ENCODE peak calls at places on chromosomes 5 and 9, in nine cellular contexts. L is HepG2; H is HFFc6; W is AG09319; B is bronchial epithelial cell; N is CD8-positive, alpha-beta T cell; Q is fibroblast of pulmonary artery; U is Panc1; S is Peyer's patch. G is an unnamed sample.

GRCh38 chr5:135359374-135360165 is 39.5 kb downstream of the MACROH2A1 start:
- DNase-seq in L (no peak), H (no peak), W (no peak), B (no peak), N (no peak), Q (no peak), U (no peak), S (no peak), G (no peak)

GRCh38 chr5:6540111-6540830 is 91.6 kb downstream of the UBE2QL1 start:
- DNase-seq in L (no peak), H (peak; percentile 8), W (no peak), B (no peak), N (peak; percentile 38), Q (no peak), U (no peak), S (no peak), G (no peak)

GRCh38 chr9:135010921-135011320 is 76.5 kb upstream of the OLFM1 start:
- DNase-seq in L (no peak), H (no peak), W (no peak), B (no peak), N (no peak), Q (no peak), U (no peak), S (no peak), G (no peak)

GRCh38 chr5:141742866-141743651 is 61.0 kb upstream of the ARAP3 start:
- DNase-seq in L (no peak), H (no peak), W (no peak), B (peak; percentile 27), N (no peak), Q (peak; percentile 55), U (no peak), S (no peak), G (no peak)

GRCh38 chr9:17470015-17470414 is 108.9 kb upstream of the SH3GL2 start:
- DNase-seq in L (no peak), H (no peak), W (no peak), B (no peak), N (no peak), Q (no peak), U (no peak), S (no peak), G (no peak)

GRCh38 chr9:79984429-79985067 is 412.8 kb downstream of the TLE4 start:
- DNase-seq in L (no peak), H (no peak), W (no peak), B (peak; percentile 60), N (no peak), Q (no peak), U (no peak), S (no peak), G (no peak)

GRCh38 chr5:72067682-72068470 is 39.4 kb upstream of the MAP1B start:
- DNase-seq in L (no peak), H (peak; percentile 87), W (peak; percentile 23), B (peak; percentile 70), N (no peak), Q (peak; percentile 75), U (no peak), S (no peak), G (no peak)

GRCh38 chr5:10541247-10541646 is 22.6 kb upstream of the ANKRD33B start:
- DNase-seq in L (no peak), H (no peak), W (no peak), B (no peak), N (no peak), Q (no peak), U (no peak), S (no peak), G (peak; percentile 53)

GRCh38 chr9:136058152-136058483 is 37.0 kb downstream of the NACC2 start:
- DNase-seq in L (no peak), H (no peak), W (no peak), B (no peak), N (no peak), Q (no peak), U (no peak), S (no peak), G (no peak)

GRCh38 chr5:167970002-167970401 is 321.4 kb upstream of the WWC1 start:
- DNase-seq in L (no peak), H (peak; percentile 25), W (no peak), B (no peak), N (no peak), Q (peak; percentile 29), U (no peak), S (no peak), G (no peak)

GRCh38 chr5:167961731-167962130 is 329.7 kb upstream of the WWC1 start:
- DNase-seq in L (no peak), H (no peak), W (no peak), B (no peak), N (no peak), Q (no peak), U (no peak), S (no peak), G (no peak)

GRCh38 chr5:167968784-167969183 is 322.7 kb upstream of the WWC1 start:
- DNase-seq in L (no peak), H (no peak), W (no peak), B (no peak), N (no peak), Q (no peak), U (no peak), S (no peak), G (no peak)

GRCh38 chr5:167967494-167968180 is 323.8 kb upstream of the WWC1 start:
- DNase-seq in L (no peak), H (no peak), W (no peak), B (no peak), N (no peak), Q (no peak), U (no peak), S (no peak), G (no peak)

GRCh38 chr5:167964529-167964928 is 326.9 kb upstream of the WWC1 start:
- DNase-seq in L (no peak), H (no peak), W (no peak), B (no peak), N (no peak), Q (no peak), U (no peak), S (no peak), G (no peak)
- TF ChIP-seq CTCF in L (no peak), H (peak; percentile 62), W (no peak), B (peak; percentile 17), N (no peak), Q (peak; percentile 38), U (peak; percentile 19), S (no peak), G (peak; percentile 46)

DNA sequence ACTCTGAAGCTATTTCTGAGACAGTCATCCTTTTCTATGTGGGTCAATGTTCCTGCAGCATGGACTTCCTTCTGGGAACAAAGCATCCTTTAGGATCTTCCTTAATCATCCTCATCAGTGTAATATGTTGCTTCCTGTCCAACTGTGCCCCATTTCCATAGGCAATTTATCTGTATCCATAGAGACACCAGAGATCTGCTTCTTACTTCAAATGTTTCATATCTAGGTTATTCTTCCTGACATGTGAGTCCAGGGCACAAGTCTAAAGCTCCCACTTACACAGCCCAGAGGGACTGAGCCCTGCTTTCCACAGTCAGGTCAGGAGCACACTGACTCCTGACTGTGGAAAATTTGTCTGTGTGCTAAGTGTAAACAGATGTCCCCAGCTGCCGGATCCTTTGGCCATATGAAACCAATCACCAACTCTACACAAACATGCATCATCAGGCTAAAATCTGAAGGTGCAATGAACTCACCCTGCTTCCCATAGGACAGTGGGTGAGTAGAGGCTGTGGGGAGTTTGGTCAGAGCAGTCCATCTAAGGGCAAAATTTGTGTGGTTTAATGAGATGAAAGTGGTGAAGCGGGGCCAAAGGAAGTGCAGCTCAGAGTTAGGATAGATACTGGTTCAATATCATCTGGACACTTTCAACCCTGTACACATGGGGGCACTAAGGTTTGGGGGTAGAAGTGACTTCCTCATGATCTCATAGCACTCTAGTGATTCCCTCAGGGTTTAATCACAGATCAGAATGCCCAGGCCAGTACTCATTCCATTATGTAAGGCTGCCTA is 85.2 kb upstream of the TNC start:
- DNase-seq in L (no peak), H (peak; percentile 88), W (peak; percentile 80), B (peak; percentile 67), N (no peak), Q (peak; percentile 31), U (no peak), S (no peak), G (no peak)
- TF ChIP-seq CTCF in L (no peak), H (peak; percentile 60), W (no peak), B (no peak), N (no peak), Q (no peak), U (no peak), S (no peak), G (peak; percentile 20)

GRCh38 chr5:95646569-95647330 is at the start of gene RFESD:
- DNase-seq in L (peak; percentile 96), H (peak; percentile 96), W (peak; percentile 91), B (peak; percentile 84), N (peak; percentile 94), Q (peak; percentile 96), U (peak; percentile 86), S (peak; percentile 99), G (peak; percentile 98)
- TF ChIP-seq CTCF in L (peak; percentile 56), H (peak; percentile 48), W (peak; percentile 1), B (peak; percentile 25), N (peak; percentile 22), Q (no peak), U (no peak), S (peak; percentile 18), G (peak; percentile 58)

DNA sequence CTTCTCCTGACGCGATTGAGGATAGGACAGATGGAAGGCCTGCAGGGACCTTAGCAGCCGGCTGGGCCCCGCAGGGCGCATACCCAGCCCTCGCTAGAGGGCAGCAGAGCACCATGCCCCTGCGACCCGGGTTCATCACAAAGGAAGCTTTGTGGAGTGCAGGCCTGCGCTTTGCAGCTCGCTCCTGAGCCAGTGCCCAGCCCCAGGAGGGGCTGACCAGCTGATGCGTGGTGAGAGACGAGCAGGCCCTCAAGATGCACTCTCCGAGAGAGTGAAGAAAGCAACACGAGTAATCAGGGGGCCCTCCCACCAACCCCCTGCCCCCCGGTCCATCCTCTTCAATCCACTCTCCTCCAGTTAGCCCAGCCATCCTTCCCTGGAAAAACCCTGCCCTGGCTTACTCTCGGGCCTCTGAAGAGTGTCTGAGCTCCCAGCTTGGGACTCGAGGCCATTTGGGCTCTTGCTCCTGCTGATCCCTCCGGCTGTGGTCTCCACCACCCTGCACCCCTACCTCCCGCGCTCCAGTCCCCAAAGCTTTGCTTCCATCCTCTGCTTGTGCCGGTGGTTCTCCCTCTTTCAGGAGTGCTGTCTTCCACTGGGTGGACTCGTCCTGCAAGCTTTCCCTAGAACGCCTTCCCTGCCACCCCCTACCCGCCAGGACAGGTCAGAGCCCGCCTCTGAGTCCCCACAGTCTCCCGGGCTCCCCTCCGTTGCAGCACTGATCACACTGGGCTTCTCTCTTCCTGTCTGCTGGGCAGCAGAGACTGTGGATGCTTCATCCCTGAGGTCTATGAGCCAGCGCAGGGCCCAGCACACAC is 9.1 kb upstream of the KIF12 start:
- DNase-seq in L (peak; percentile 80), H (peak; percentile 64), W (peak; percentile 40), B (peak; percentile 60), N (peak; percentile 62), Q (peak; percentile 81), U (peak; percentile 47), S (peak; percentile 21), G (no peak)
- TF ChIP-seq CTCF in L (peak; percentile 99), H (peak; percentile 95), W (peak; percentile 98), B (peak; percentile 100), N (peak; percentile 58), Q (peak; percentile 99), U (peak; percentile 93), S (peak; percentile 28), G (peak; percentile 94)

DNA sequence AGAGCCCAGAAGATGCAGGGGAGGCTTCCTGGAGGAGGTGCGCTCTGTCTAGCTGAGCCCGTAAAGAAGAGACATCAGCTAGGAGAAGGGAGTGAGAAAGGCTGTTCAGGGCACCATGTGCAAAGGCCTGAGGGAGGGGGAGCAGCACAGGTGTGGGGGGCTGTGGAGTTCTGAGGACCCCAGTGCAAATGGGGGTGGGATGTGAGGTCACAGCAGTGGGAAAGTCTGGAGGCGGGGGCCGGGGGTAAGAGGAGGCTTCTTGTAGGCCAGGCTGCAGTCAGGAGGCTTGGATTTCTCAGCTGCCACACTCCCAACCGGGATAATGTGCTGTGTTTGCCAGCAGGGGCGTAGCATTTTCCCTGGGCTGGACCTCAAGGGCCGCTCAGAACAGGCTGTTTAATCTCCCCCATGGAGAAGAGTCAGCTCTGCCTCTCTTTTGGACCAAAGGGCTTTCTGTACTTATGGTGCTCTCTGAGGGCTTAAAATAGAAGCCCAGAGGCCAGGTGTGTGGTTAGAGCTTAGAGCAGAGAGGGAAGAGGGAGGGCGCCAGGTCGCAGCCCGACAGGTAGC is 5.7 kb downstream of the NEURL1B start:
- DNase-seq in L (peak; percentile 25), H (no peak), W (no peak), B (peak; percentile 26), N (no peak), Q (peak; percentile 41), U (no peak), S (no peak), G (no peak)
- TF ChIP-seq CTCF in L (peak; percentile 37), H (peak; percentile 9), W (peak; percentile 12), B (peak; percentile 41), N (no peak), Q (peak; percentile 36), U (peak; percentile 65), S (no peak), G (peak; percentile 58)